ENCODE peak calls at places on chromosomes 5 and 9, in six cellular contexts. R is SK-N-SH, U is GM12878, E is HepG2, S is A549, N is K562. H is an unnamed sample.

GRCh38 chr5:107361945-107362344 is 308.8 kb downstream of the EFNA5 start:
- DNase-seq in R (no peak), U (no peak), E (no peak), S (no peak), N (no peak), H (peak)

GRCh38 chr5:145701404-145701803 is 133.7 kb downstream of the PRELID2 start:
- DNase-seq in R (no peak), U (no peak), E (no peak), S (no peak), N (no peak), H (no peak)

GRCh38 chr5:149113669-149114068 is 27.6 kb upstream of the ABLIM3 start:
- DNase-seq in R (no peak), U (no peak), E (no peak), S (no peak), N (no peak), H (peak)

GRCh38 chr5:69498384-69498783 is 5.8 kb downstream of the OCLN start:
- DNase-seq in R (no peak), U (no peak), E (no peak), S (no peak), N (no peak), H (no peak)

GRCh38 chr5:59020611-59021285 is 437.9 kb downstream of the RAB3C start:
- DNase-seq in R (no peak), U (no peak), E (no peak), S (no peak), N (no peak), H (peak)

GRCh38 chr5:54518146-54519082 is 855 bp downstream of the SNX18 start:
- DNase-seq in R (peak), U (no peak), E (no peak), S (peak), N (peak), H (peak)

GRCh38 chr5:137220523-137220927 is 278.6 kb downstream of the SPOCK1 start:
- DNase-seq in R (peak), U (no peak), E (peak), S (peak), N (peak), H (peak)

GRCh38 chr5:90307386-90308181 is 102.0 kb downstream of the CETN3 start:
- DNase-seq in R (no peak), U (no peak), E (no peak), S (no peak), N (no peak), H (no peak)

GRCh38 chr5:66810747-66811355 is 214.7 kb downstream of the MAST4 start:
- DNase-seq in R (no peak), U (no peak), E (no peak), S (no peak), N (no peak), H (no peak)

GRCh38 chr9:110545705-110546104 is 33.8 kb downstream of the SVEP1 start:
- DNase-seq in R (no peak), U (no peak), E (peak), S (no peak), N (no peak), H (peak)

GRCh38 chr9:122386316-122386872 is 15.6 kb downstream of the PTGS1 start:
- DNase-seq in R (no peak), U (no peak), E (no peak), S (no peak), N (no peak), H (no peak)

GRCh38 chr5:36691993-36692392 is 85.6 kb downstream of the SLC1A3 start:
- DNase-seq in R (no peak), U (no peak), E (no peak), S (no peak), N (no peak), H (peak)

GRCh38 chr9:34252670-34253459 is 74.0 kb downstream of the UBAP1 start:
- DNase-seq in R (peak), U (no peak), E (peak), S (peak), N (peak), H (peak)

GRCh38 chr5:1213508-1214162 is 11.5 kb upstream of the SLC6A18 start:
- DNase-seq in R (no peak), U (no peak), E (no peak), S (no peak), N (no peak), H (no peak)

GRCh38 chr9:71115448-71115975 is 5.9 kb downstream of the TRPM3 start:
- DNase-seq in R (no peak), U (no peak), E (no peak), S (no peak), N (no peak), H (no peak)

GRCh38 chr5:149215478-149216042 is 56.1 kb upstream of the AFAP1L1 start:
- DNase-seq in R (no peak), U (no peak), E (no peak), S (no peak), N (no peak), H (peak)

GRCh38 chr5:132207783-132208182 is 19.9 kb downstream of the P4HA2 start:
- DNase-seq in R (no peak), U (no peak), E (no peak), S (no peak), N (no peak), H (no peak)

GRCh38 chr5:6446626-6447309 is 1.9 kb upstream of the UBE2QL1 start:
- DNase-seq in R (no peak), U (no peak), E (no peak), S (no peak), N (no peak), H (no peak)

GRCh38 chr9:129140397-129141065 is 29.3 kb downstream of the PTPA start:
- DNase-seq in R (peak), U (no peak), E (peak), S (no peak), N (peak), H (peak)

GRCh38 chr5:59418766-59419165 is 474.8 kb downstream of the PDE4D start:
- DNase-seq in R (no peak), U (no peak), E (no peak), S (no peak), N (no peak), H (no peak)

GRCh38 chr9:38107811-38108304 is 38.8 kb upstream of the SHB start:
- DNase-seq in R (no peak), U (no peak), E (no peak), S (no peak), N (peak), H (no peak)

GRCh38 chr5:94469889-94470288 is 148.5 kb downstream of the KIAA0825 start:
- DNase-seq in R (peak), U (no peak), E (no peak), S (no peak), N (no peak), H (peak)
- TF ChIP-seq SMC3 in R (peak), U (no peak), E (no peak), S (no peak), N (no peak), H (no peak)

GRCh38 chr5:139734517-139734916 is 61.1 kb upstream of the PSD2 start:
- DNase-seq in R (no peak), U (no peak), E (peak), S (no peak), N (no peak), H (no peak)
- TF ChIP-seq SMC3 in R (no peak), U (no peak), E (no peak), S (no peak), N (no peak), H (no peak)

DNA sequence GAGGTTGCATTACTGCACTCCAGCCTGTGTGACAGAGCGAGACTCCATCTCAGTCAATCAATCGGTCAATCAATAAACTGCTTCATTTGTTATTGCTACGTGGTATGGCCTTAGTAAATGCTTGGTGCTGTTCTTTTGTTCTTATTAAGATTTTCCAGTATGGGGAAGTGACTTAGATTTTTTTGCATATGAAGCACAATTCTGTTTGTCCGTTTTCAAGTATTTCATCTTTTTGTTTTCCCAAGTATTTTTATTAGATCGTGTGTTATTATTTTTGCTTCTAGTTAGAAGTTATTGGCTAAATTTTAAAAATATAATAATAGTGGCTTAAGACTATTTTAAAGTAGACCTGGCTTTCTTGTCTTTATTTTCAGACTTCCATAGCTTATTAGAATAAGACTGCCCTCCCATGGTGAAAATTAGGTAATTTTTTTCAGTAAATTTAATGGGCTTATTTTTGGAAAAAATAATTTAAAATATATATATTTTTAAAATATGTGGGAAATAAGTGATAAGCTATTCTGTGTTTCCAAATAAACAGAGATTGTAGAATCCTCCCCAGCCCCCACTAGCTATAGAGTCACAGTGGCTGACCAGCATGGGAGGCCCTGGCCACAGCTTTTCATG is 14.7 kb upstream of the OMD start:
- DNase-seq in R (peak), U (no peak), E (no peak), S (no peak), N (no peak), H (peak)
- TF ChIP-seq SMC3 in R (peak), U (peak), E (no peak), S (peak), N (no peak), H (peak)

DNA sequence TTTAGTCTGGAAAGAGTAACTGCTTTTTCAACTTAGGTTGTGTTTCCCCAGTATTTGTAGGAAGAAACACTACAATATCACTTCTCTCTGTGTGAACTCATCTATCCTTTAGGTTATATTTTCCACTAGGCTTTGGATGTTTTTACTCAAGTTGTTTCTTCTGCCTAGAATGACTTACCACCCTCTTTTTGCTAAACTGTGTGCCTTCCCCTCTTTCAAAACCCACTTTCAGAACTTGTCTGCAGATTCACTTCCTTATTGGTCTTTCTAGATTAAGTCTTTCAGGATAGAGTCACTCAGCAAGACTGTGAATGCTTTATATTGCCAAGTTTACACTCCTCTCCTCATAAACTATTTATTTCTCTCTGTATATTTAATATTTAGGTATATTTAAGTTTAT is 14.2 kb upstream of the CAST start:
- DNase-seq in R (no peak), U (no peak), E (no peak), S (no peak), N (no peak), H (no peak)
- TF ChIP-seq SMC3 in R (no peak), U (no peak), E (no peak), S (no peak), N (no peak), H (no peak)

GRCh38 chr5:179258922-179259730 is 86.1 kb downstream of the ADAMTS2 start:
- DNase-seq in R (peak), U (no peak), E (no peak), S (no peak), N (no peak), H (peak)
- TF ChIP-seq SMC3 in R (no peak), U (no peak), E (no peak), S (no peak), N (no peak), H (no peak)